ENCODE peak calls at places on chromosome 13, in eight cellular contexts. G, S, Q, P, W, N, E and O are unnamed samples.

GRCh38 chr13:88031980-88032562 is 360.9 kb downstream of the SLITRK5 start:
- DNase-seq in W (no peak), Q (no peak), S (peak), P (no peak), N (no peak), G (no peak), E (no peak), O (no peak)

GRCh38 chr13:79448413-79448812 is 32.5 kb upstream of the NDFIP2 start:
- DNase-seq in P (no peak), S (peak), E (no peak), G (no peak), N (no peak), Q (no peak), W (no peak), O (no peak)

GRCh38 chr13:113628291-113629270 is 29.4 kb downstream of the ATP4B start:
- DNase-seq in N (no peak), G (peak), S (no peak), Q (no peak), P (no peak), W (no peak), E (no peak), O (no peak)

GRCh38 chr13:41767801-41768200 is 193.1 kb downstream of the VWA8 start:
- DNase-seq in S (peak), W (no peak), E (no peak), N (peak), Q (no peak), P (no peak), G (no peak), O (no peak)

GRCh38 chr13:28553971-28554370 is 59.0 kb upstream of the FLT1 start:
- DNase-seq in P (no peak), E (no peak), W (no peak), G (no peak), N (no peak), S (no peak), Q (no peak), O (no peak)

GRCh38 chr13:106700007-106700950 is 132.3 kb upstream of the ARGLU1 start:
- DNase-seq in N (no peak), S (peak), E (no peak), W (no peak), Q (no peak), P (no peak), G (no peak), O (peak)

GRCh38 chr13:33519561-33520479 is 234.3 kb upstream of the STARD13 start:
- DNase-seq in N (no peak), P (no peak), W (no peak), E (no peak), G (no peak), Q (no peak), S (peak), O (no peak)

GRCh38 chr13:41603917-41604316 is 146.6 kb downstream of the RGCC start:
- DNase-seq in P (no peak), S (peak), E (no peak), W (no peak), N (peak), Q (peak), G (no peak), O (peak)

GRCh38 chr13:48831248-48831647 is 144.5 kb upstream of the FNDC3A start:
- DNase-seq in G (no peak), S (peak), P (no peak), Q (no peak), N (no peak), E (no peak), W (no peak), O (no peak)

GRCh38 chr13:58795715-58796114 is 1164.2 kb downstream of the PCDH17 start:
- DNase-seq in S (no peak), P (no peak), W (no peak), G (no peak), E (no peak), N (no peak), Q (no peak), O (no peak)

GRCh38 chr13:23758783-23759527 is 130.2 kb downstream of the MIPEP start:
- DNase-seq in W (no peak), P (no peak), E (no peak), N (no peak), Q (no peak), G (no peak), S (no peak), O (no peak)

GRCh38 chr13:98997738-98998641 is 20.1 kb upstream of the DOCK9 start:
- DNase-seq in P (no peak), E (no peak), Q (peak), G (no peak), W (no peak), N (no peak), S (peak), O (no peak)

GRCh38 chr13:42312817-42313431 is 41.0 kb downstream of the AKAP11 start:
- DNase-seq in N (no peak), S (no peak), Q (no peak), P (no peak), E (no peak), W (no peak), G (no peak), O (no peak)

GRCh38 chr13:60398438-60398891 is 1.4 kb downstream of the TDRD3 start:
- DNase-seq in P (no peak), N (no peak), S (no peak), Q (no peak), E (no peak), G (no peak), W (no peak), O (no peak)

GRCh38 chr13:64272681-64273080 is 2857.0 kb upstream of the PCDH20 start:
- DNase-seq in N (no peak), W (no peak), S (no peak), P (no peak), G (no peak), E (no peak), Q (no peak), O (no peak)

GRCh38 chr13:98665638-98665995 is 86.9 kb downstream of the SLC15A1 start:
- DNase-seq in Q (no peak), P (no peak), E (no peak), N (no peak), W (no peak), S (no peak), G (no peak), O (no peak)

GRCh38 chr13:100280681-100281080 is 191.8 kb downstream of the PCCA start:
- DNase-seq in W (no peak), G (no peak), E (no peak), S (peak), N (no peak), P (no peak), Q (no peak), O (no peak)

GRCh38 chr13:40629678-40630384 is 36.6 kb downstream of the FOXO1 start:
- DNase-seq in W (no peak), E (no peak), N (no peak), Q (no peak), S (no peak), P (no peak), G (no peak), O (no peak)

GRCh38 chr13:34678154-34678553 is 263.9 kb upstream of the NBEA start:
- DNase-seq in E (no peak), N (no peak), S (no peak), G (no peak), W (no peak), P (no peak), Q (peak), O (no peak)

GRCh38 chr13:43988302-43988701 is 108.6 kb downstream of the LACC1 start:
- DNase-seq in Q (no peak), G (no peak), S (no peak), W (no peak), P (no peak), N (no peak), E (no peak), O (no peak)

GRCh38 chr13:31031482-31031881 is 99.0 kb downstream of the TEX26 start:
- DNase-seq in W (no peak), Q (no peak), E (no peak), S (no peak), N (no peak), P (no peak), G (no peak), O (no peak)

GRCh38 chr13:75492389-75492788 is 10.4 kb upstream of the TBC1D4 start:
- DNase-seq in E (no peak), G (no peak), S (peak), Q (no peak), W (no peak), P (no peak), N (no peak), O (no peak)

GRCh38 chr13:70994204-70994603 is 872.8 kb downstream of the DACH1 start:
- DNase-seq in N (no peak), Q (no peak), S (no peak), G (no peak), E (no peak), P (no peak), W (no peak), O (no peak)

GRCh38 chr13:60572003-60572792 is 175.2 kb downstream of the TDRD3 start:
- DNase-seq in P (no peak), S (peak), W (no peak), N (no peak), E (no peak), Q (peak), G (no peak), O (peak)

GRCh38 chr13:32022292-32022691 is 9.3 kb upstream of the FRY start:
- DNase-seq in P (no peak), Q (no peak), S (peak), E (no peak), W (no peak), N (no peak), G (no peak), O (no peak)

GRCh38 chr13:97434417-97435296 is 688 bp downstream of the RAP2A start:
- DNase-seq in W (peak), S (peak), P (peak), N (peak), Q (peak), G (peak), E (peak), O (no peak)

GRCh38 chr13:91157273-91158014 is 190.0 kb upstream of the MIR17HG start:
- DNase-seq in P (no peak), G (no peak), W (no peak), N (no peak), S (no peak), Q (no peak), E (no peak), O (no peak)

GRCh38 chr13:37345869-37346268 is 240.4 kb upstream of the CSNK1A1L start:
- DNase-seq in E (no peak), Q (no peak), G (no peak), S (no peak), N (no peak), W (no peak), P (no peak), O (no peak)

GRCh38 chr13:70792121-70792520 is 683.9 kb upstream of the KLHL1 start:
- DNase-seq in N (no peak), G (no peak), P (no peak), W (no peak), S (no peak), E (no peak), Q (peak), O (no peak)

GRCh38 chr13:87821512-87821911 is 150.3 kb downstream of the SLITRK5 start:
- DNase-seq in N (no peak), G (no peak), E (no peak), W (no peak), Q (no peak), S (no peak), P (no peak), O (no peak)

GRCh38 chr13:80599765-80600164 is 258.8 kb upstream of the SPRY2 start:
- DNase-seq in E (no peak), Q (no peak), P (no peak), S (peak), G (no peak), W (no peak), N (no peak), O (no peak)

GRCh38 chr13:67619987-67620386 is 389.9 kb upstream of the PCDH9 start:
- DNase-seq in N (no peak), Q (peak), G (no peak), P (no peak), E (no peak), W (no peak), S (peak), O (no peak)

GRCh38 chr13:73171242-73171641 is 112.4 kb downstream of the KLF5 start:
- DNase-seq in S (no peak), P (no peak), W (no peak), Q (no peak), N (peak), E (no peak), G (no peak), O (no peak)

GRCh38 chr13:114128348-114128623 is 4.1 kb downstream of the RASA3 start:
- DNase-seq in N (no peak), G (peak), S (no peak), W (no peak), E (no peak), P (no peak), Q (no peak), O (no peak)

GRCh38 chr13:73107970-73108369 is 49.2 kb downstream of the KLF5 start:
- DNase-seq in S (no peak), Q (no peak), N (no peak), G (no peak), E (no peak), W (no peak), P (no peak), O (no peak)

GRCh38 chr13:35954207-35954560 is 177.0 kb downstream of the DCLK1 start:
- DNase-seq in N (no peak), W (no peak), P (no peak), S (no peak), E (no peak), G (no peak), Q (no peak), O (no peak)

GRCh38 chr13:113184568-113185440 is 23.7 kb downstream of the PCID2 start:
- DNase-seq in G (no peak), N (no peak), W (no peak), P (no peak), E (no peak), Q (no peak), S (no peak), O (no peak)

GRCh38 chr13:91280806-91281205 is 66.7 kb upstream of the MIR17HG start:
- DNase-seq in N (no peak), S (no peak), P (no peak), E (no peak), Q (no peak), G (no peak), W (no peak), O (peak)

GRCh38 chr13:93843082-93843481 is 616.5 kb downstream of the GPC6 start:
- DNase-seq in Q (no peak), N (no peak), E (no peak), G (no peak), S (no peak), W (no peak), P (no peak), O (no peak)
- TF ChIP-seq CTCF in Q (no peak), N (no peak), E (no peak), G (no peak), S (no peak), W (no peak), P (no peak), O (no peak)

GRCh38 chr13:108426893-108427292 is 157.4 kb downstream of the TNFSF13B start:
- DNase-seq in E (no peak), Q (no peak), N (no peak), W (no peak), S (no peak), G (no peak), P (no peak), O (no peak)
- TF ChIP-seq CTCF in E (no peak), Q (no peak), N (no peak), W (no peak), S (no peak), G (no peak), P (no peak), O (no peak)

GRCh38 chr13:21556051-21556450 is 47.9 kb downstream of the MICU2 start:
- DNase-seq in G (no peak), P (no peak), S (peak), Q (no peak), W (no peak), N (no peak), E (no peak), O (no peak)

DNA sequence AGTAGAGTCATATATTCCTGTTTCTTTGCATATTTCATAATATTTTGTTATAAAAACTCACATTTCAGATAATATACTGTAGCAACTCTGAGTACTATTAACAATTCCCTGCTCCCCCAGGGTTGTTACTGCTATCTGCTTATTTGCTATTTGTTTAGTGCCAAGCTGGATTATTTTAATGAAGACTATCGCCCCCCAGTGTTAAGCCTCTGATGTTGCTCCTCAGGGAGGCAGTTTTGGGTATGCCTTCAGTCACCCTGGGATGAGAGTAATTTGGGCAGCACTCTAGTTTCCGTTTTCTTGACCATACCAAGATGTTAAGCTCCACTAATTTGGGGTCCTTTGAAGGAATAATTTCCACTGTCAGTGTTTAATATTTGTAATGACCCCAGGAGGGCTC is 46.0 kb downstream of the MICU2 start:
- DNase-seq in Q (peak), G (no peak), W (no peak), P (no peak), S (peak), N (peak), E (no peak), O (no peak)
- TF ChIP-seq CTCF in Q (peak), G (peak), W (peak), P (no peak), S (peak), N (no peak), E (no peak), O (peak)

DNA sequence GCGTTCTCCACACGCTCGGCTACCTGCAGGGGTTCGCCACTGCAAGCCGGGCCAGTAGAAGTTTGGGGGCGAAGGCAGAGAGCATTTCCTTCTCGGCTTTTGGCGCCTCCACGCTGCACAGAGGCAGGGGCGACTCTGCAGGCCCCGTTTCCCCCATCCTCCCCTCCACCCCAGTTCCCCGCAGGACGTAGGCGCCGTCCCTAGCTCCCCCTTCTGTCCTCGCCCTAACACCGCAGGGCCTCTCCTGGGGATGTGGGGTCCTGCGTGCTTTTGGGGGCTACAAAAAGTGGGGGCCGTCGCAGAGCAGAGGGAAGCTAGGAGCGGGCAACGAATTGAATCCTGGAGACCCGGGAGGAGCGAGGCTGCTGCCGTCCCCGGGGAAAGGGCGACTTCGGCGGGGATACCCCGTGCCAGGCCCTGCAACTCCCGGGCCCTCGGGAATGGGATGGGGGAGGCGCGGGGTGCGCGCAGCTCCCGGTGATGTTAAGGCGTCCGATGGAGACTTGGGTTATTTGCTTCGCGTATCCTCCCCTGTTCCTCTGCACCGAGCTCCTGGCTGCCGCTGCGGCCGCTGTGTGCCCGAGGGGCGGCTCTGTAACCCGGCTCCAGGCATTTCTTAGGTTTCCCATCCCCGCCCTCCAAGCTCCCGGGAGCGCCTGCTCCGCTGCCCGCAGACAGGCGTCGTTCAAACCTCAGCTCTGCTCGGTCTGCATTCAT is 255.9 kb upstream of the SOX21 start:
- DNase-seq in N (no peak), G (no peak), Q (peak), W (peak), E (no peak), S (no peak), P (no peak), O (no peak)
- TF ChIP-seq CTCF in N (no peak), G (no peak), Q (peak), W (peak), E (no peak), S (no peak), P (no peak), O (peak)

GRCh38 chr13:45464141-45464686 is 525 bp upstream of the COG3 start:
- DNase-seq in W (no peak), Q (no peak), E (no peak), G (no peak), N (no peak), P (no peak), S (no peak), O (no peak)
- TF ChIP-seq CTCF in W (peak), Q (no peak), E (no peak), G (no peak), N (no peak), P (no peak), S (no peak), O (peak)